ENCODE peak calls at places on chromosomes 4 and X, in five cellular contexts. R is Caco-2, U is GM12878, K is cardiac fibroblast, D is bronchial epithelial cell. C is an unnamed sample.

GRCh38 chr4:174494731-174495130 is 27.6 kb downstream of the HPGD start:
- DNase-seq in R (no peak), U (no peak), K (no peak), D (no peak), C (no peak)

GRCh38 chr4:139461022-139461421 is 7.1 kb downstream of the RAB33B start:
- DNase-seq in R (no peak), U (no peak), K (no peak), D (no peak), C (no peak)

GRCh38 chrX:102154900-102155805 is 624 bp downstream of the BEX5 start:
- DNase-seq in R (no peak), U (no peak), K (no peak), D (peak), C (no peak)

GRCh38 chr4:8729408-8730149 is 137.0 kb downstream of the CPZ start:
- DNase-seq in R (no peak), U (no peak), K (no peak), D (no peak), C (no peak)

GRCh38 chr4:75980576-75980975 is 10.2 kb downstream of the SDAD1 start:
- DNase-seq in R (no peak), U (no peak), K (no peak), D (no peak), C (no peak)

GRCh38 chr4:4753643-4754042 is 105.8 kb upstream of the MSX1 start:
- DNase-seq in R (no peak), U (no peak), K (no peak), D (no peak), C (no peak)

GRCh38 chrX:44980883-44981282 is 107.9 kb downstream of the KDM6A start:
- DNase-seq in R (no peak), U (no peak), K (no peak), D (no peak), C (no peak)

GRCh38 chr4:10015140-10015753 is 6.0 kb downstream of the SLC2A9 start:
- DNase-seq in R (no peak), U (no peak), K (peak), D (peak), C (peak)

GRCh38 chr4:7266525-7267292 is 74.4 kb downstream of the SORCS2 start:
- DNase-seq in R (no peak), U (no peak), K (peak), D (peak), C (peak)

GRCh38 chrX:75071334-75071733 is 84.7 kb downstream of the ABCB7 start:
- DNase-seq in R (no peak), U (no peak), K (no peak), D (no peak), C (no peak)

GRCh38 chr4:168409089-168409801 is 71.0 kb downstream of the DDX60L start:
- DNase-seq in R (no peak), U (no peak), K (peak), D (peak), C (peak)

GRCh38 chr4:107453231-107453630 is 266.8 kb downstream of the PAPSS1 start:
- DNase-seq in R (no peak), U (no peak), K (no peak), D (no peak), C (no peak)

GRCh38 chr4:10733016-10733415 is 48.4 kb upstream of the CLNK start:
- DNase-seq in R (no peak), U (no peak), K (no peak), D (no peak), C (no peak)

GRCh38 chr4:180610317-180610716 is 1632.9 kb upstream of the TENM3 start:
- DNase-seq in R (no peak), U (no peak), K (no peak), D (peak), C (peak)

GRCh38 chrX:16484338-16484737 is 165.6 kb upstream of the S100G start:
- DNase-seq in R (no peak), U (no peak), K (peak), D (peak), C (peak)

DNA sequence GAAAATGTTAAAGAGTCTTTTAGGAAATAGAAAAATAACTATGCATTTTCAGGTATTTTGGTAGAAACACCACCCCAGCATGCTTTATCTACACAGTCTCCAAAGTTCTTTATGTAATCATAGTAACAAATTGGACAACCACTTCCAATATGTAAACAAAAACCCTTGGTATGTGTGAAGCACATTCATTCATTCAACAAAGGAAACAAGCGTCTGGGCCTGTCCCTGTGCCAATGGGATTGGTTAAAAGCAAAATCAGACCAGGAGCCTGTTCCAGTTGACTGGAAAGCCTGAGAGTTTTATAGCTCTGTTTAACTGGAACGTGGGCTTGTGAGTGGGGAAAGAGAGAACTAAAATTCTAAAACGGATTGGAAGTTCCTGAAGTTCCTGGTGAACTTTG is 41.3 kb upstream of the TENM3 start:
- DNase-seq in R (no peak), U (no peak), K (no peak), D (no peak), C (no peak)
- H3K4me3 ChIP-seq in R (no peak), U (no peak), K (no peak), D (no peak), C (no peak)

GRCh38 chr4:183430317-183430986 is 14.0 kb upstream of the CDKN2AIP start:
- DNase-seq in R (no peak), U (no peak), K (no peak), D (no peak), C (no peak)
- TF ChIP-seq CTCF in R (no peak), U (no peak), K (no peak), D (no peak), C (peak)

DNA sequence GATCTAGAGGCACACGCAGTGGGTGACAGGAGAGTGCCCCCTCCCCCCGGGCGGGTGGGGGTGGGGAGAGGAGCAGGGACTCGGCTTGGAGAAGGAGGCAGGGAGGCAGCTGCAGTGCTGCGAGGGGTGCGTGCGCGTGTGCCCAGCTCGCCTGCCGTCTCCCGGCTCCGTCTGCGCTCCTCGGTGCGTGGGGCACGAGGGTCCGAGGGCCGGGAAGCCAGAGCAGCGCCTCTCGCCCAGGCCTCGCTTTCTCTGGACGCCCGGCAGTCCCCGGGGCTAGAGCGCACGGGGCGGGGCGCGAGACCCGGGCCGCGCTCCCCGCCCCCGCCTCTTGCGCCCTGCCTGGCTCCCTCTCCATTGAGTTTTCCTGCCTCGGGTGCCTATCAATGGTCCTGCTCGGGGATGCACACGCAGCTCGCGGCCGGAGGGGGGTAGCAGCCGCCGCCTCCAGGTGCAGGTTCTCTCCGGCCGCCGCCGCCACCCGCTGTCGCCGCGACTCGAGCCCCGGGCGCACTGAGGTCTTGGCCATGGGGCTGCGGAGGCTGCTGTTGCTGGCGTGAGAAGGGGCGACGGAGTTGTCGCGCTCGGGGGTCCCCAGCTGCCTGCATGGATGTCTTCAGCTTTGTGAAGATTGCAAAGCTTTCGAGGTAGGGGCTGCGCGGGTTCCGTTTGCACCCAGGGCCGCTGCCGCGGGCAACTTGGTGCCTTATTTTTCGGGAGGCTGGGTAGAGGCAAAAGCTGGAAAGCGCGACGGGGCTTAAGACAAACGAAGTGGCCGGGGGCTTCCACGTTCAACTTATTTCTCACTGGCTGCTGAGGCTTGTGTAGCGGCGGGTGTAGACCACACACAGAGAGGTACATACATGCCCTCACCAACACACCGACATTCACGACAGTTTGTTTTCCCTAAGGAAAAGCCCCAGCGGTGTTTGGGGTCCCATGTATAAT is at the start of gene FRMPD4:
- DNase-seq in R (no peak), U (no peak), K (peak), D (no peak), C (no peak)
- H3K4me3 ChIP-seq in R (no peak), U (no peak), K (peak), D (peak), C (peak)

GRCh38 chr4:2265113-2266110 is 3.5 kb upstream of the MXD4 start:
- DNase-seq in R (no peak), U (no peak), K (no peak), D (no peak), C (no peak)
- TF ChIP-seq CTCF in R (no peak), U (no peak), K (no peak), D (no peak), C (no peak)

C was measured in astrocyte of the spinal cord.